ENCODE peak calls at places on chromosome 6, in ten cellular contexts. M, Z, S, Q, Y, N, W, V, A and L are unnamed samples.

GRCh38 chr6:6629416-6629815 is 40.9 kb downstream of the LY86 start:
- DNase-seq in S (no peak), Y (peak), V (no peak), A (no peak), Z (peak), W (peak), M (no peak), N (no peak), Q (no peak), L (no peak)

GRCh38 chr6:138107078-138107751 is at the start of gene PERP:
- DNase-seq in N (peak), W (peak), S (peak), Z (peak), Y (peak), Q (peak), V (peak), A (peak), M (peak), L (no peak)

GRCh38 chr6:7264041-7264440 is 49.0 kb downstream of the SSR1 start:
- DNase-seq in N (no peak), Q (no peak), A (no peak), V (no peak), Y (no peak), S (no peak), Z (no peak), M (no peak), W (no peak), L (no peak)

GRCh38 chr6:147909645-147910044 is 401.2 kb downstream of the SAMD5 start:
- DNase-seq in Z (no peak), A (peak), S (no peak), W (peak), Q (no peak), Y (no peak), V (no peak), M (no peak), N (no peak), L (no peak)

GRCh38 chr6:7587631-7588100 is 2.3 kb upstream of the SNRNP48 start:
- DNase-seq in M (no peak), Y (peak), W (peak), Z (peak), N (no peak), Q (no peak), A (peak), S (no peak), V (no peak), L (no peak)

GRCh38 chr6:6890400-6890858 is 217.3 kb upstream of the RREB1 start:
- DNase-seq in S (no peak), M (no peak), Z (no peak), V (no peak), Q (no peak), Y (no peak), A (peak), W (peak), N (no peak), L (no peak)

GRCh38 chr6:91020741-91021140 is 433.9 kb upstream of the MAP3K7 start:
- DNase-seq in V (no peak), Z (no peak), A (no peak), S (peak), Q (no peak), M (no peak), N (no peak), Y (no peak), W (no peak), L (no peak)

GRCh38 chr6:154800338-154800737 is 67.1 kb downstream of the SCAF8 start:
- DNase-seq in Z (no peak), V (no peak), Q (no peak), W (no peak), M (no peak), N (no peak), A (no peak), Y (no peak), S (no peak), L (no peak)

GRCh38 chr6:166530211-166531045 is 56.0 kb downstream of the RAMACL start:
- DNase-seq in A (no peak), Z (no peak), V (no peak), Q (no peak), N (peak), W (peak), Y (peak), M (no peak), S (no peak), L (no peak)

GRCh38 chr6:29745386-29745785 is 22.2 kb downstream of the HLA-F start:
- DNase-seq in W (no peak), A (no peak), S (no peak), V (no peak), Q (no peak), M (no peak), Y (no peak), N (no peak), Z (no peak), L (no peak)

GRCh38 chr6:170102038-170102437 is 188.8 kb downstream of the DLL1 start:
- DNase-seq in Y (no peak), M (no peak), S (no peak), A (no peak), N (no peak), Q (no peak), V (no peak), Z (no peak), W (no peak), L (no peak)

GRCh38 chr6:33995046-33995872 is 150.6 kb downstream of the GRM4 start:
- DNase-seq in M (no peak), Y (no peak), Q (no peak), S (no peak), W (peak), A (no peak), V (no peak), Z (no peak), N (no peak), L (no peak)

GRCh38 chr6:56992053-56992452 is 37.1 kb downstream of the BEND6 start:
- DNase-seq in S (no peak), Y (no peak), N (no peak), V (no peak), M (no peak), Z (no peak), Q (no peak), W (no peak), A (no peak), L (no peak)

GRCh38 chr6:42136508-42137191 is 5.8 kb downstream of the C6orf132 start:
- DNase-seq in S (peak), M (no peak), W (peak), Q (no peak), A (peak), N (no peak), Z (peak), Y (peak), V (no peak), L (peak)

GRCh38 chr6:151087861-151088598 is 151.7 kb upstream of the AKAP12 start:
- DNase-seq in A (peak), W (peak), S (no peak), V (no peak), M (no peak), Y (peak), Q (no peak), Z (no peak), N (no peak), L (no peak)

GRCh38 chr6:56949261-56949660 is 5.6 kb upstream of the BEND6 start:
- DNase-seq in S (no peak), Y (no peak), Q (no peak), V (no peak), W (no peak), A (peak), Z (no peak), M (no peak), N (no peak), L (no peak)